ENCODE peak calls at places on chromosomes 7 and 10, in four cellular contexts. I, C, Q and Y are unnamed samples.
A peak's percentile ranks its signal among the peaks of the same experiment; 100 is the strongest.

GRCh38 chr7:131501422-131501821 is 55.0 kb downstream of the PODXL start:
- DNase-seq in I (peak; percentile 79), C (no peak), Q (no peak), Y (no peak)

GRCh38 chr7:157269341-157270059 is 67.3 kb upstream of the DNAJB6 start:
- DNase-seq in I (no peak), C (no peak), Q (no peak), Y (no peak)

GRCh38 chr7:133099887-133100286 is 18.0 kb upstream of the CHCHD3 start:
- DNase-seq in I (no peak), C (no peak), Q (no peak), Y (no peak)

GRCh38 chr7:150983893-150984368 is 5.8 kb upstream of the KCNH2 start:
- DNase-seq in I (peak; percentile 49), C (peak; percentile 87), Q (peak; percentile 61), Y (peak; percentile 83)

GRCh38 chr10:43398939-43399871 is 9.8 kb downstream of the HNRNPF start:
- DNase-seq in I (peak; percentile 74), C (no peak), Q (no peak), Y (no peak)

GRCh38 chr10:71742301-71743098 is 22.9 kb upstream of the C10orf105 start:
- DNase-seq in I (no peak), C (no peak), Q (no peak), Y (no peak)

GRCh38 chr10:17235136-17235535 is 7.1 kb downstream of the VIM start:
- DNase-seq in I (peak; percentile 60), C (peak; percentile 33), Q (no peak), Y (no peak)

GRCh38 chr10:31134303-31134928 is 102.8 kb upstream of the ZNF438 start:
- DNase-seq in I (peak; percentile 58), C (no peak), Q (no peak), Y (peak; percentile 39)

GRCh38 chr10:31099101-31099500 is 67.4 kb upstream of the ZNF438 start:
- DNase-seq in I (no peak), C (no peak), Q (no peak), Y (no peak)

GRCh38 chr7:148270576-148270975 is 320.0 kb upstream of the C7orf33 start:
- DNase-seq in I (no peak), C (no peak), Q (no peak), Y (no peak)

GRCh38 chr10:2584385-2584784 is 483.0 kb upstream of the PFKP start:
- DNase-seq in I (no peak), C (no peak), Q (no peak), Y (no peak)

GRCh38 chr7:92830532-92831110 is 5.8 kb downstream of the CDK6 start:
- DNase-seq in I (peak; percentile 16), C (no peak), Q (no peak), Y (no peak)

GRCh38 chr10:32459072-32459703 is 13.2 kb downstream of the CCDC7 start:
- DNase-seq in I (no peak), C (no peak), Q (no peak), Y (no peak)

GRCh38 chr7:21547511-21547910 is 4.7 kb downstream of the DNAH11 start:
- DNase-seq in I (no peak), C (no peak), Q (no peak), Y (no peak)

GRCh38 chr7:37255327-37255944 is 193.2 kb downstream of the ELMO1 start:
- DNase-seq in I (no peak), C (no peak), Q (no peak), Y (no peak)

GRCh38 chr10:44965104-44965503 is 5.5 kb downstream of the RASSF4 start:
- DNase-seq in I (no peak), C (no peak), Q (no peak), Y (no peak)

GRCh38 chr7:6621195-6622128 is 6.1 kb downstream of the ZNF853 start:
- DNase-seq in I (no peak), C (no peak), Q (peak; percentile 76), Y (no peak)

GRCh38 chr10:132788180-132788830 is 2.4 kb upstream of the NKX6-2 start:
- DNase-seq in I (peak; percentile 41), C (peak; percentile 73), Q (no peak), Y (no peak)

GRCh38 chr10:74243067-74243466 is 92.0 kb downstream of the ADK start:
- DNase-seq in I (no peak), C (no peak), Q (no peak), Y (no peak)

GRCh38 chr10:74246495-74246894 is 95.5 kb downstream of the ADK start:
- DNase-seq in I (no peak), C (no peak), Q (no peak), Y (no peak)

GRCh38 chr10:74244807-74245206 is 93.8 kb downstream of the ADK start:
- DNase-seq in I (no peak), C (no peak), Q (no peak), Y (no peak)

GRCh38 chr10:74249865-74250264 is 98.8 kb downstream of the ADK start:
- DNase-seq in I (peak; percentile 55), C (no peak), Q (no peak), Y (no peak)

GRCh38 chr10:74244097-74244685 is 93.2 kb downstream of the ADK start:
- DNase-seq in I (peak; percentile 63), C (peak; percentile 46), Q (peak; percentile 63), Y (peak; percentile 59)
- TF ChIP-seq EZH2phosphoT487 in I (no peak), C (no peak), Q (no peak), Y (no peak)

GRCh38 chr7:80726731-80727130 is 88.3 kb downstream of the CD36 start:
- DNase-seq in I (no peak), C (no peak), Q (no peak), Y (no peak)
- H3K27ac ChIP-seq in I (no peak overlapping the region), C (no peak overlapping the region), Q (no peak overlapping the region), Y (no peak overlapping the region)

GRCh38 chr7:85201209-85201608 is 14.4 kb upstream of the SEMA3D start:
- DNase-seq in I (no peak), C (no peak), Q (no peak), Y (no peak)

GRCh38 chr7:85204061-85204460 is 17.2 kb upstream of the SEMA3D start:
- DNase-seq in I (peak; percentile 12), C (no peak), Q (no peak), Y (no peak)

GRCh38 chr7:85205754-85206153 is 18.9 kb upstream of the SEMA3D start:
- DNase-seq in I (no peak), C (no peak), Q (no peak), Y (no peak)

DNA sequence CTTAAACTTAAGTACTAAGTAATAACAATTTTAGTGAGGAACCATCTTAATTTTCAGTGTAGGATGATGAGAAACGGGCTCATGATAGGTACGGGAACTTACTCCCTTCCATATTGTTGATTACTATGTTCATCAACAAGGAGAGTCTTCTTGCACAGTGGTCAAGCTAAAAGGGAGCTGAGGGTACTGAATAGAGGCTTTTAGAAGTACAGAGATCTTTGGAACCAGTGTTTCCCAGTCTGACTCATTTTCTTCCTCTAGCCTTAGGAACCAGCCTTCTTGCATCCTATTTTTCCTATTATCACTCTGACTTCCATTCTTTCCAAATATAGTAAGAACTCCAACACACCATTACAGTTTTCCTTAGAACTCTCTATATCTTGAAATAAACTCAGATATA is 17.6 kb upstream of the SEMA3D start:
- DNase-seq in I (no peak), C (no peak), Q (no peak), Y (no peak)
- TF ChIP-seq EZH2phosphoT487 in I (no peak), C (no peak), Q (no peak), Y (no peak)

GRCh38 chr10:29698766-29699490 is 64.2 kb upstream of the SVIL start:
- DNase-seq in I (no peak), C (no peak), Q (no peak), Y (no peak)
- H3K27ac ChIP-seq in I (no peak overlapping the region), C (no peak overlapping the region), Q (no peak overlapping the region), Y (no peak overlapping the region)

DNA sequence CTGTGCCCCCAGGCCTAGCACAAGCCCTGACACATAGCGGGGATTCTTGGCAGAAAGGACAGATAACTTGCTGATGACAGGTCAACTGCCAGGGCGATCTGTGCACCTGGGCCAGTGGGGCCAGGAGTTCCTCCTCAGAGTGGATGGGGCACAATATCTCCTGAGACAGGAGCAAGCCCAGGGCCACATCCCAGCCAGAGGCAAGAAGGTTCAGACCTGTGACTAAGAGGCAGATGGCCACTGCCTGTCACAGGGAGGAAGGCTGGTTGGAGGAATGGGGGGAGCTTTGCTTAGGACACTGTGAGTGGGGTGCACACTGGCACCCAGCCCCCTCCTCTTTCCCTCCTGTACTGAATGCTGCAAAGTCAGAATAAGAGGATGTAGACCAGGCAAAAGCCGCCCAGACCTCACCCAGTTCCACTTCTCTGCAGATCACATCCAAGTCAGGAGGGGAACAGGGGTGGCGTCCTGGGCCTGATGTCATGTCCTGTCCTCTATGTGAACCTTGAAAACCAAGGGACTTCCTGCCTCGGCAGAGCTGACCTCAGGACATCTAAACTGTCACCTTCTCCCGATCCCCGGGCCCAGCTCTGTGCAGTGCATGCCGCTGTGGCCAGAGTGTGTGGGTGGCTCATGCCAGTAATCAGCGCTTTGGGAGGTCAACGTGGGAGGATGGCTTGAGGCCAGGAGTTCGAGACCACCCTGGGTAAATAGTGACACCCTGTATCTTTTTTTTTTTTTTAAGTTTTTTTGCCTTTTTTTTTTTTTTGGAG is 1.3 kb downstream of the GUSB start:
- DNase-seq in I (peak; percentile 30), C (no peak), Q (peak; percentile 67), Y (peak; percentile 21)
- TF ChIP-seq EZH2phosphoT487 in I (no peak), C (no peak), Q (no peak), Y (no peak)

GRCh38 chr10:85459906-85460305 is 906.7 kb downstream of the GRID1 start:
- DNase-seq in I (no peak), C (no peak), Q (no peak), Y (no peak)

GRCh38 chr10:85458274-85458673 is 908.3 kb downstream of the GRID1 start:
- DNase-seq in I (no peak), C (no peak), Q (no peak), Y (no peak)

GRCh38 chr10:85454386-85454785 is 912.2 kb downstream of the GRID1 start:
- DNase-seq in I (no peak), C (no peak), Q (no peak), Y (no peak)
- H3K27ac ChIP-seq in I (no peak overlapping the region), C (no peak overlapping the region), Q (no peak overlapping the region), Y (no peak overlapping the region)

DNA sequence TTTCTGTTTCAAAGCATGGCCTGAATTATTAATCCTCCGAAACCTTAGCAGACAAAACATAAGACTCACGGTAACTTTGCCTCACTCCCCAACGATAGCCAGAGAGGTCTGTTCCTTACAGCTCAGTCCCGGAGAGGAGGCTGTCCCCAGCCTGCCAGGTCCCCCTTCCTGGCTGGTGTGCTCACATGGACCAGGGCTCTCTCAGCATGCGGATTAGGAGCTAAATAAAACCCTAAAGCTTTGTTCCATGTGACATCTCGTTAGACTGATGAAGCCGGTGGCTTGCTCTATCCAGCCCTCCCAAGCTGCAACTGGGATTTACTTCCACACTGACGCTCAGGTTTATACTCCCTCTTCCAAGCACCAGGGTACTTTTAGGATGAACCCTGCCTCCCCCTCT is 86.0 kb downstream of the ZRANB1 start:
- DNase-seq in I (no peak), C (peak; percentile 75), Q (no peak), Y (no peak)
- TF ChIP-seq EZH2phosphoT487 in I (no peak), C (no peak), Q (no peak), Y (no peak)

GRCh38 chr7:106870528-106870927 is 5.4 kb downstream of the PIK3CG start:
- DNase-seq in I (no peak), C (no peak), Q (no peak), Y (no peak)
- H3K27ac ChIP-seq in I (no peak overlapping the region), C (no peak overlapping the region), Q (peak overlapping the region; percentile 79), Y (no peak overlapping the region)

DNA sequence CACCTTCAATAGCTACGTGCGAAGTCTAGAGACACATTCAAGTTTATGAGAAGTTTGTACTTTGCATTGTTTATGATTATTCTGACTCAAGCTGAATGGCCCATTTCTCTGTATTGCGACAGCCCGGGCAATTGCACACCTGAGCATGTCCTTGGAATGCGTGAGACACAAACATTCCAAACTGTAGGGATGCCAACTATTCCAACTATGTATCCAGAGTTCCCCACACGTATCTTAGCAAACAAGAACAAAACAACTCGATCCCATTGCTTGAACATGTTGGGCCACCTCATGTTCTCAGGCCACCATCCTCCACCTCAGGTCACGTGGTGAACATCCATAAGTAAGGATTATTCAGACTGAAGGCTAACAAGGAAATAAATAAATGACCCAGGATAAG is 51.4 kb upstream of the EGFR start:
- DNase-seq in I (no peak), C (no peak), Q (no peak), Y (peak; percentile 31)
- TF ChIP-seq EZH2phosphoT487 in I (no peak), C (no peak), Q (no peak), Y (no peak)